ENCODE peak calls at places on chromosomes 2 and 18, in nine cellular contexts. One of them, this sample, is unnamed.

GRCh38 chr2:21633015-21633414 is 509.2 kb downstream of the TDRD15 start:
- DNase-seq in CD8-positive, alpha-beta memory T cell: no peak
- DNase-seq in GM13976: no peak
- DNase-seq in AG09319: no peak
- DNase-seq in AG09309: no peak
- DNase-seq in testis: no peak
- DNase-seq in spleen: no peak
- DNase-seq in adipocyte: no peak
- DNase-seq in CD4-positive, alpha-beta memory T cell: no peak
- DNase-seq in this sample: no peak

GRCh38 chr18:49608892-49609291 is 47.0 kb downstream of the LIPG start:
- DNase-seq in CD8-positive, alpha-beta memory T cell: no peak
- DNase-seq in GM13976: no peak
- DNase-seq in AG09319: no peak
- DNase-seq in AG09309: no peak
- DNase-seq in testis: no peak
- DNase-seq in spleen: no peak
- DNase-seq in adipocyte: no peak
- DNase-seq in CD4-positive, alpha-beta memory T cell: no peak
- DNase-seq in this sample: no peak

GRCh38 chr2:73297586-73297985 is 4.2 kb upstream of the EGR4 start:
- DNase-seq in CD8-positive, alpha-beta memory T cell: no peak
- DNase-seq in GM13976: no peak
- DNase-seq in AG09319: no peak
- DNase-seq in AG09309: no peak
- DNase-seq in testis: no peak
- DNase-seq in spleen: no peak
- DNase-seq in adipocyte: no peak
- DNase-seq in CD4-positive, alpha-beta memory T cell: no peak
- DNase-seq in this sample: no peak

GRCh38 chr2:148645135-148645924 is 779 bp downstream of the EPC2 start:
- DNase-seq in CD8-positive, alpha-beta memory T cell: peak; percentile 90
- DNase-seq in GM13976: peak; percentile 85
- DNase-seq in AG09319: peak; percentile 76
- DNase-seq in AG09309: peak; percentile 51
- DNase-seq in testis: peak; percentile 96
- DNase-seq in spleen: peak; percentile 99
- DNase-seq in adipocyte: peak; percentile 96
- DNase-seq in CD4-positive, alpha-beta memory T cell: peak; percentile 93
- DNase-seq in this sample: peak; percentile 78

GRCh38 chr2:215486973-215487372 is 51.1 kb upstream of the FN1 start:
- DNase-seq in CD8-positive, alpha-beta memory T cell: no peak
- DNase-seq in GM13976: no peak
- DNase-seq in AG09319: no peak
- DNase-seq in AG09309: no peak
- DNase-seq in testis: no peak
- DNase-seq in spleen: no peak
- DNase-seq in adipocyte: no peak
- DNase-seq in CD4-positive, alpha-beta memory T cell: no peak
- DNase-seq in this sample: no peak

GRCh38 chr18:159037-159652 is 788 bp downstream of the USP14 start:
- DNase-seq in CD8-positive, alpha-beta memory T cell: no peak
- DNase-seq in GM13976: peak; percentile 30
- DNase-seq in AG09319: no peak
- DNase-seq in AG09309: no peak
- DNase-seq in testis: no peak
- DNase-seq in spleen: no peak
- DNase-seq in adipocyte: peak; percentile 33
- DNase-seq in CD4-positive, alpha-beta memory T cell: no peak
- DNase-seq in this sample: peak; percentile 13

GRCh38 chr2:110993557-110994231 is 127.0 kb upstream of the BCL2L11 start:
- DNase-seq in CD8-positive, alpha-beta memory T cell: no peak
- DNase-seq in GM13976: no peak
- DNase-seq in AG09319: no peak
- DNase-seq in AG09309: no peak
- DNase-seq in testis: no peak
- DNase-seq in spleen: no peak
- DNase-seq in adipocyte: no peak
- DNase-seq in CD4-positive, alpha-beta memory T cell: no peak
- DNase-seq in this sample: no peak

GRCh38 chr18:42274488-42275137 is 319.6 kb downstream of the PIK3C3 start:
- DNase-seq in CD8-positive, alpha-beta memory T cell: no peak
- DNase-seq in GM13976: peak; percentile 25
- DNase-seq in AG09319: no peak
- DNase-seq in AG09309: no peak
- DNase-seq in testis: no peak
- DNase-seq in spleen: no peak
- DNase-seq in adipocyte: peak; percentile 30
- DNase-seq in CD4-positive, alpha-beta memory T cell: no peak
- DNase-seq in this sample: peak; percentile 40

GRCh38 chr2:205580591-205580990 is 101.7 kb upstream of the NRP2 start:
- DNase-seq in CD8-positive, alpha-beta memory T cell: no peak
- DNase-seq in GM13976: no peak
- DNase-seq in AG09319: no peak
- DNase-seq in AG09309: no peak
- DNase-seq in testis: no peak
- DNase-seq in spleen: no peak
- DNase-seq in adipocyte: peak; percentile 68
- DNase-seq in CD4-positive, alpha-beta memory T cell: no peak
- DNase-seq in this sample: peak; percentile 27

GRCh38 chr2:180033993-180034894 is 27.1 kb upstream of the CWC22 start:
- DNase-seq in CD8-positive, alpha-beta memory T cell: no peak
- DNase-seq in GM13976: no peak
- DNase-seq in AG09319: no peak
- DNase-seq in AG09309: no peak
- DNase-seq in testis: peak; percentile 72
- DNase-seq in spleen: no peak
- DNase-seq in adipocyte: peak; percentile 39
- DNase-seq in CD4-positive, alpha-beta memory T cell: no peak
- DNase-seq in this sample: peak; percentile 32

GRCh38 chr2:20781656-20782265 is 41.1 kb downstream of the LDAH start:
- DNase-seq in CD8-positive, alpha-beta memory T cell: no peak
- DNase-seq in GM13976: peak; percentile 24
- DNase-seq in AG09319: no peak
- DNase-seq in AG09309: no peak
- DNase-seq in testis: no peak
- DNase-seq in spleen: no peak
- DNase-seq in adipocyte: peak; percentile 69
- DNase-seq in CD4-positive, alpha-beta memory T cell: no peak
- DNase-seq in this sample: peak; percentile 24

GRCh38 chr2:19600506-19600905 is 242.1 kb upstream of the OSR1 start:
- DNase-seq in CD8-positive, alpha-beta memory T cell: no peak
- DNase-seq in GM13976: no peak
- DNase-seq in AG09319: no peak
- DNase-seq in AG09309: no peak
- DNase-seq in testis: no peak
- DNase-seq in spleen: no peak
- DNase-seq in adipocyte: peak; percentile 31
- DNase-seq in CD4-positive, alpha-beta memory T cell: no peak
- DNase-seq in this sample: no peak

GRCh38 chr2:196131949-196132925 is 39.1 kb downstream of the STK17B start:
- DNase-seq in CD8-positive, alpha-beta memory T cell: no peak
- DNase-seq in GM13976: no peak
- DNase-seq in AG09319: no peak
- DNase-seq in AG09309: no peak
- DNase-seq in testis: no peak
- DNase-seq in spleen: no peak
- DNase-seq in adipocyte: no peak
- DNase-seq in CD4-positive, alpha-beta memory T cell: peak; percentile 62
- DNase-seq in this sample: no peak

GRCh38 chr2:102439065-102439695 is 16.2 kb downstream of the IL18RAP start:
- DNase-seq in CD8-positive, alpha-beta memory T cell: no peak
- DNase-seq in GM13976: no peak
- DNase-seq in AG09319: no peak
- DNase-seq in AG09309: no peak
- DNase-seq in testis: no peak
- DNase-seq in spleen: no peak
- DNase-seq in adipocyte: no peak
- DNase-seq in CD4-positive, alpha-beta memory T cell: no peak
- DNase-seq in this sample: no peak

GRCh38 chr2:100832885-100833284 is 12.9 kb downstream of the NPAS2 start:
- DNase-seq in CD8-positive, alpha-beta memory T cell: no peak
- DNase-seq in GM13976: no peak
- DNase-seq in AG09319: no peak
- DNase-seq in AG09309: no peak
- DNase-seq in testis: no peak
- DNase-seq in spleen: no peak
- DNase-seq in adipocyte: peak; percentile 53
- DNase-seq in CD4-positive, alpha-beta memory T cell: no peak
- DNase-seq in this sample: no peak

GRCh38 chr2:41981417-41981816 is 66.4 kb upstream of the PKDCC start:
- DNase-seq in CD8-positive, alpha-beta memory T cell: no peak
- DNase-seq in GM13976: no peak
- DNase-seq in AG09319: no peak
- DNase-seq in AG09309: no peak
- DNase-seq in testis: no peak
- DNase-seq in spleen: no peak
- DNase-seq in adipocyte: no peak
- DNase-seq in CD4-positive, alpha-beta memory T cell: no peak
- DNase-seq in this sample: no peak

GRCh38 chr2:190766581-190766980 is 114.0 kb upstream of the GLS start:
- DNase-seq in CD8-positive, alpha-beta memory T cell: no peak
- DNase-seq in GM13976: no peak
- DNase-seq in AG09319: no peak
- DNase-seq in AG09309: no peak
- DNase-seq in testis: no peak
- DNase-seq in spleen: no peak
- DNase-seq in adipocyte: no peak
- DNase-seq in CD4-positive, alpha-beta memory T cell: no peak
- DNase-seq in this sample: no peak

GRCh38 chr2:221465776-221466175 is 106.3 kb downstream of the EPHA4 start:
- DNase-seq in CD8-positive, alpha-beta memory T cell: no peak
- DNase-seq in GM13976: no peak
- DNase-seq in AG09319: no peak
- DNase-seq in AG09309: no peak
- DNase-seq in testis: no peak
- DNase-seq in spleen: no peak
- DNase-seq in adipocyte: no peak
- DNase-seq in CD4-positive, alpha-beta memory T cell: peak; percentile 40
- DNase-seq in this sample: no peak

GRCh38 chr2:105166671-105167070 is 74.9 kb upstream of the GPR45 start:
- DNase-seq in CD8-positive, alpha-beta memory T cell: no peak
- DNase-seq in GM13976: no peak
- DNase-seq in AG09319: no peak
- DNase-seq in AG09309: no peak
- DNase-seq in testis: no peak
- DNase-seq in spleen: no peak
- DNase-seq in adipocyte: no peak
- DNase-seq in CD4-positive, alpha-beta memory T cell: no peak
- DNase-seq in this sample: no peak

GRCh38 chr2:75098856-75099255 is 100.5 kb downstream of the TACR1 start:
- DNase-seq in CD8-positive, alpha-beta memory T cell: no peak
- DNase-seq in GM13976: no peak
- DNase-seq in AG09319: peak; percentile 2
- DNase-seq in AG09309: peak; percentile 16
- DNase-seq in testis: peak; percentile 19
- DNase-seq in spleen: no peak
- DNase-seq in adipocyte: peak; percentile 52
- DNase-seq in CD4-positive, alpha-beta memory T cell: no peak
- DNase-seq in this sample: peak; percentile 30

GRCh38 chr2:142190805-142191204 is 60.0 kb upstream of the LRP1B start:
- DNase-seq in CD8-positive, alpha-beta memory T cell: no peak
- DNase-seq in GM13976: no peak
- DNase-seq in AG09319: no peak
- DNase-seq in AG09309: no peak
- DNase-seq in testis: no peak
- DNase-seq in spleen: no peak
- DNase-seq in adipocyte: peak; percentile 63
- DNase-seq in CD4-positive, alpha-beta memory T cell: no peak
- DNase-seq in this sample: no peak